ENCODE peak calls at places on chromosomes 11 and 22, in nine cellular contexts. B is gastrocnemius medialis, Y is stomach, F is endodermal cell, W is Peyer's patch, Q is AG10803, S is fibroblast of mammary gland, T is A549, U is BE2C. G is an unnamed sample.

GRCh38 chr11:42974510-42974909 is 337.3 kb upstream of the API5 start:
- DNase-seq in B (no peak), Y (no peak), F (peak; percentile 79), W (no peak), Q (no peak), S (no peak), T (no peak), U (no peak), G (no peak)

GRCh38 chr11:106999203-106999602 is 19.1 kb downstream of the GUCY1A2 start:
- DNase-seq in B (no peak), Y (no peak), F (no peak), W (no peak), Q (no peak), S (peak; percentile 30), T (no peak), U (no peak), G (no peak)

GRCh38 chr22:29479417-29480261 is at the start of gene NEFH:
- DNase-seq in B (no peak), Y (no peak), F (peak; percentile 63), W (no peak), Q (no peak), S (no peak), T (no peak), U (peak; percentile 33), G (no peak)

GRCh38 chr22:36921309-36922096 is 8.1 kb downstream of the CSF2RB start:
- DNase-seq in B (peak; percentile 27), Y (peak; percentile 39), F (peak; percentile 24), W (peak; percentile 38), Q (no peak), S (no peak), T (no peak), U (no peak), G (no peak)

GRCh38 chr11:59141673-59142460 is 789 bp upstream of the FAM111A start:
- DNase-seq in B (no peak), Y (no peak), F (no peak), W (no peak), Q (peak; percentile 71), S (peak; percentile 50), T (no peak), U (no peak), G (no peak)

GRCh38 chr11:78177216-78177615 is 11.2 kb downstream of the KCTD21 start:
- DNase-seq in B (no peak), Y (no peak), F (no peak), W (no peak), Q (no peak), S (no peak), T (no peak), U (no peak), G (no peak)

GRCh38 chr11:12142909-12143308 is 32.5 kb downstream of the MICAL2 start:
- DNase-seq in B (no peak), Y (no peak), F (no peak), W (no peak), Q (no peak), S (no peak), T (no peak), U (no peak), G (no peak)

GRCh38 chr22:17838180-17838865 is 64.1 kb upstream of the BID start:
- DNase-seq in B (no peak), Y (no peak), F (no peak), W (no peak), Q (no peak), S (no peak), T (no peak), U (no peak), G (no peak)

GRCh38 chr11:12088047-12088481 is 22.3 kb upstream of the MICAL2 start:
- DNase-seq in B (peak; percentile 44), Y (no peak), F (no peak), W (no peak), Q (peak; percentile 92), S (peak; percentile 82), T (no peak), U (no peak), G (peak; percentile 82)

GRCh38 chr22:27573280-27573711 is 228.3 kb downstream of the MN1 start:
- DNase-seq in B (no peak), Y (no peak), F (no peak), W (no peak), Q (no peak), S (no peak), T (no peak), U (no peak), G (no peak)

GRCh38 chr11:44606472-44606871 is 41.0 kb downstream of the CD82 start:
- DNase-seq in B (no peak), Y (no peak), F (no peak), W (no peak), Q (no peak), S (no peak), T (no peak), U (no peak), G (no peak)

GRCh38 chr22:39518996-39519680 is 1.2 kb upstream of the ATF4 start:
- DNase-seq in B (no peak), Y (no peak), F (no peak), W (no peak), Q (no peak), S (peak; percentile 57), T (peak; percentile 43), U (no peak), G (peak; percentile 65)

GRCh38 chr11:128630367-128631230 is 43.2 kb upstream of the ETS1 start:
- DNase-seq in B (peak; percentile 71), Y (peak; percentile 91), F (peak; percentile 93), W (peak; percentile 91), Q (peak; percentile 81), S (peak; percentile 83), T (peak; percentile 53), U (peak; percentile 82), G (peak; percentile 93)

GRCh38 chr22:21984793-21985192 is 2.2 kb upstream of the TOP3B start:
- DNase-seq in B (no peak), Y (no peak), F (peak; percentile 92), W (no peak), Q (no peak), S (peak; percentile 43), T (no peak), U (no peak), G (no peak)

GRCh38 chr11:35619030-35619753 is 932 bp downstream of the FJX1 start:
- DNase-seq in B (peak; percentile 11), Y (no peak), F (peak; percentile 84), W (no peak), Q (peak; percentile 49), S (peak; percentile 37), T (peak; percentile 37), U (peak; percentile 46), G (peak; percentile 18)

GRCh38 chr22:36588285-36588684 is 59.3 kb upstream of the EIF3D start:
- DNase-seq in B (no peak), Y (no peak), F (peak; percentile 32), W (no peak), Q (no peak), S (no peak), T (no peak), U (no peak), G (no peak)

GRCh38 chr11:7605544-7605943 is 67.8 kb downstream of the CYB5R2 start:
- DNase-seq in B (no peak), Y (peak; percentile 48), F (no peak), W (no peak), Q (peak; percentile 33), S (no peak), T (peak; percentile 79), U (no peak), G (no peak)

GRCh38 chr22:20595461-20595860 is 88.1 kb downstream of the MED15 start:
- DNase-seq in B (no peak), Y (no peak), F (no peak), W (no peak), Q (no peak), S (no peak), T (no peak), U (no peak), G (no peak)

GRCh38 chr11:130904380-130904779 is 11.9 kb downstream of the SNX19 start:
- DNase-seq in B (no peak), Y (no peak), F (no peak), W (no peak), Q (no peak), S (peak; percentile 35), T (no peak), U (no peak), G (no peak)
- TF ChIP-seq CTCF in B (peak; percentile 22), Y (peak; percentile 12), F (peak; percentile 65), W (peak; percentile 26), Q (peak; percentile 42), S (peak; percentile 43), T (peak; percentile 18), U (peak; percentile 50), G (peak; percentile 38)

DNA sequence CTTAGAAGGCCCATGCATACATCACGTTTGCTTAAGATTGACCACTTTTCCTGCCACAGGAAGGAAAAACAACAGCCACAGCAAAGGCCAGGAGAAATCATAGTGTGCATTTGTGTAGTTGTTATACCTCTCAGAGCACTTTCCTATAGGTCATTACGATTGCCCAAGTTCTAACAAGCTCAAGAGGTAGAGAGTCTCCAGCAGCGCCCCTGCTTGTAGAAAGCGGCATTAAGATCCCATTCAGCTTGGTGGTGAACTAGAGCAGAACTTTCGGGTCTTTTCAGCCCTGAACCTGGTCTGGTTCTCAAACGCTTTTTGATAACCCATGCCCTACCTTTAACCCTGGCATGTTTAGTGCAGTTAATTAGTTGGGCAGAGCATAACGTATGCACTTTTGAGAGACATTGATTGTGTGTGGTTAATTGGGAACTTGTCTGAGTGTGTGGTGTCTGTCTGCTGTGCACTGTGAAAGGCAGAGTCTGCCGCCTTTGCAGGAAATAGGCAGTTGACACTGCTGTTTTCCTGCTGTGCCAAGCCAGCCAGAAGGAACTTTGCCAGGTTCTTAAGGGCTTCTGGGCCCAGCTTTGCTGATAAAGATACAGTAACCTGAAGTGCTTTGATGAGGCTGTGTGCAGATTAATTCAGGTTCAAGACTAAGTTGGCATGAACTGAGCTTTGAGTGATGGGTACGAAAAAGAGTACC is 109.9 kb upstream of the CLMP start:
- DNase-seq in B (no peak), Y (no peak), F (peak; percentile 75), W (no peak), Q (no peak), S (no peak), T (no peak), U (no peak), G (no peak)
- TF ChIP-seq CTCF in B (no peak), Y (no peak), F (peak; percentile 73), W (no peak), Q (no peak), S (no peak), T (no peak), U (peak; percentile 22), G (no peak)

GRCh38 chr11:27524155-27524554 is 17.6 kb upstream of the LIN7C start:
- DNase-seq in B (no peak), Y (no peak), F (peak; percentile 81), W (no peak), Q (peak; percentile 57), S (peak; percentile 64), T (no peak), U (peak; percentile 5), G (no peak)
- TF ChIP-seq CTCF in B (no peak), Y (no peak), F (peak; percentile 77), W (no peak), Q (peak; percentile 21), S (peak; percentile 43), T (no peak), U (peak; percentile 40), G (no peak)

DNA sequence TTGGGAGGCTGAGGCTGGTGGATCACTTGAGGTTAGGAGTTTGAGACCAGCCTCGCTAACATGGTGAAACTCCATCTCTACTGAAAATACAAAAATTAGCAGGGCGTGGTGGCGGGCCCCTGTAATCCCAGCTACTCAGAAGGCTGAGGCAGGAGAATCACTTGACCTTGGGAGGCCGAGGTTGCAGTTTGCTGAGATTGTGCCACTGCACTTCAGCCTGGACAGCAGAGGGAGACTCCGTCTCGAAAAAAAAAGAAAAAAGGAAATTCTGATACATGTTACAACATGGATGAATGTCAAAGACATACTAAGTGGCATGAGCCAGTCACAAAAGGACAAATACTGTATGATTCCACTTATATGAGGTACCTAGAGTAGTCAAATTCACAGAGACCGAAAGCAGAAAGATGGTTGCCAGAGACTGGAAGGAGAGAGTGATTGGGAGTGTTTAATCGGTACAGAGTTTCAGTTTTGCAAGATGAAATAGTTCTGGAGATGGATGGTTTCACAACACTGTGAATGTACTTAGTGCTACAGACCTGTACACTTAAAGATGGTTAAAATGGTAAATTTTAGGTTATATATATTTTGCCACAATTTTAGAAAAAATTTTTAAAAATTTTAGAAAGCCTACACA is 92.3 kb downstream of the BLID start:
- DNase-seq in B (no peak), Y (no peak), F (no peak), W (no peak), Q (peak; percentile 46), S (peak; percentile 47), T (no peak), U (no peak), G (no peak)
- TF ChIP-seq CTCF in B (no peak), Y (no peak), F (no peak), W (no peak), Q (peak; percentile 53), S (peak; percentile 37), T (peak; percentile 12), U (no peak), G (no peak)